ENCODE peak calls at places on chromosomes 7 and 10, in four cellular contexts. One of them, this sample, is unnamed.

GRCh38 chr7:13742719-13743640 is 246.5 kb downstream of the ETV1 start:
- DNase-seq in body of pancreas: peak
- DNase-seq in astrocyte of the spinal cord: peak
- DNase-seq in ureter: peak
- DNase-seq in this sample: no peak

GRCh38 chr10:95604630-95605029 is 43.5 kb upstream of the SORBS1 start:
- DNase-seq in astrocyte of the spinal cord: no peak
- DNase-seq in ureter: no peak
- DNase-seq in body of pancreas: no peak
- DNase-seq in this sample: no peak

GRCh38 chr7:134778941-134779740 is at the start of gene CALD1:
- DNase-seq in astrocyte of the spinal cord: peak
- DNase-seq in ureter: peak
- DNase-seq in body of pancreas: peak
- DNase-seq in this sample: no peak

GRCh38 chr10:50322075-50322474 is 70.8 kb upstream of the ASAH2 start:
- DNase-seq in body of pancreas: no peak
- DNase-seq in astrocyte of the spinal cord: peak
- DNase-seq in ureter: no peak
- DNase-seq in this sample: peak

GRCh38 chr10:75136346-75136745 is 24.9 kb downstream of the SAMD8 start:
- DNase-seq in ureter: no peak
- DNase-seq in body of pancreas: no peak
- DNase-seq in astrocyte of the spinal cord: no peak
- DNase-seq in this sample: no peak

GRCh38 chr7:138505361-138505873 is 45.4 kb downstream of the TRIM24 start:
- DNase-seq in body of pancreas: no peak
- DNase-seq in ureter: no peak
- DNase-seq in astrocyte of the spinal cord: no peak
- DNase-seq in this sample: no peak

GRCh38 chr10:35335718-35336083 is 608 bp upstream of the CCNY start:
- DNase-seq in body of pancreas: no peak
- DNase-seq in astrocyte of the spinal cord: no peak
- DNase-seq in ureter: no peak
- DNase-seq in this sample: no peak

GRCh38 chr7:129282865-129283264 is 58.0 kb downstream of the AHCYL2 start:
- DNase-seq in body of pancreas: no peak
- DNase-seq in ureter: no peak
- DNase-seq in astrocyte of the spinal cord: no peak
- DNase-seq in this sample: no peak

GRCh38 chr10:131706476-131706875 is 194.3 kb upstream of the PPP2R2D start:
- DNase-seq in ureter: peak
- DNase-seq in body of pancreas: no peak
- DNase-seq in astrocyte of the spinal cord: no peak
- DNase-seq in this sample: no peak

GRCh38 chr10:132050191-132050590 is 15.6 kb upstream of the JAKMIP3 start:
- DNase-seq in ureter: no peak
- DNase-seq in astrocyte of the spinal cord: no peak
- DNase-seq in body of pancreas: no peak
- DNase-seq in this sample: no peak

GRCh38 chr10:126124923-126125322 is 228.6 kb downstream of the FANK1 start:
- DNase-seq in body of pancreas: no peak
- DNase-seq in ureter: no peak
- DNase-seq in astrocyte of the spinal cord: no peak
- DNase-seq in this sample: no peak

GRCh38 chr10:101453791-101454718 is 100.1 kb downstream of the BTRC start:
- DNase-seq in astrocyte of the spinal cord: peak
- DNase-seq in body of pancreas: no peak
- DNase-seq in ureter: no peak
- DNase-seq in this sample: no peak

GRCh38 chr7:5754981-5755599 is 26.4 kb downstream of the RNF216 start:
- DNase-seq in ureter: no peak
- DNase-seq in astrocyte of the spinal cord: no peak
- DNase-seq in body of pancreas: no peak
- DNase-seq in this sample: no peak

GRCh38 chr10:7707102-7707501 is 4.0 kb downstream of the ITIH2 start:
- DNase-seq in body of pancreas: no peak
- DNase-seq in ureter: no peak
- DNase-seq in astrocyte of the spinal cord: no peak
- DNase-seq in this sample: no peak

GRCh38 chr10:48456808-48457761 is 147.8 kb downstream of the ARHGAP22 start:
- DNase-seq in astrocyte of the spinal cord: no peak
- DNase-seq in ureter: peak
- DNase-seq in body of pancreas: no peak
- DNase-seq in this sample: peak

GRCh38 chr7:44223362-44224114 is 22.8 kb downstream of the YKT6 start:
- DNase-seq in body of pancreas: peak
- DNase-seq in ureter: no peak
- DNase-seq in astrocyte of the spinal cord: no peak
- DNase-seq in this sample: no peak